ENCODE peak calls at places on chromosomes 1 and 21, in eight cellular contexts. One of them, this sample, is unnamed.
A peak's percentile ranks its signal among the peaks of the same experiment; 100 is the strongest.

GRCh38 chr1:66540434-66541032 is 6.6 kb downstream of the SGIP1 start:
- DNase-seq in MM.1S: no peak
- DNase-seq in activated CD8-positive, alpha-beta T cell treated with anti-CD3 and anti-CD28 coated beads for 36 hours: no peak
- DNase-seq in NCI-H446: no peak
- DNase-seq in effector memory CD4-positive, alpha-beta T cell: no peak
- DNase-seq in HFF-Myc: no peak
- DNase-seq in Peyer's patch: no peak
- DNase-seq in HuH-7.5: no peak
- DNase-seq in this sample: no peak

GRCh38 chr1:21552715-21553114 is 43.5 kb downstream of the ALPL start:
- DNase-seq in MM.1S: no peak
- DNase-seq in activated CD8-positive, alpha-beta T cell treated with anti-CD3 and anti-CD28 coated beads for 36 hours: no peak
- DNase-seq in NCI-H446: no peak
- DNase-seq in effector memory CD4-positive, alpha-beta T cell: no peak
- DNase-seq in HFF-Myc: no peak
- DNase-seq in Peyer's patch: no peak
- DNase-seq in HuH-7.5: no peak
- DNase-seq in this sample: no peak

GRCh38 chr1:212467843-212468482 is 35.2 kb downstream of the NENF start:
- DNase-seq in MM.1S: no peak
- DNase-seq in activated CD8-positive, alpha-beta T cell treated with anti-CD3 and anti-CD28 coated beads for 36 hours: peak; percentile 37
- DNase-seq in NCI-H446: no peak
- DNase-seq in effector memory CD4-positive, alpha-beta T cell: no peak
- DNase-seq in HFF-Myc: no peak
- DNase-seq in Peyer's patch: no peak
- DNase-seq in HuH-7.5: no peak
- DNase-seq in this sample: peak; percentile 26

GRCh38 chr1:24639881-24640280 is 3.2 kb upstream of the SRRM1 start:
- DNase-seq in MM.1S: no peak
- DNase-seq in activated CD8-positive, alpha-beta T cell treated with anti-CD3 and anti-CD28 coated beads for 36 hours: no peak
- DNase-seq in NCI-H446: no peak
- DNase-seq in effector memory CD4-positive, alpha-beta T cell: no peak
- DNase-seq in HFF-Myc: no peak
- DNase-seq in Peyer's patch: no peak
- DNase-seq in HuH-7.5: no peak
- DNase-seq in this sample: no peak

GRCh38 chr1:205518616-205519540 is 14.4 kb downstream of the CDK18 start:
- DNase-seq in MM.1S: no peak
- DNase-seq in activated CD8-positive, alpha-beta T cell treated with anti-CD3 and anti-CD28 coated beads for 36 hours: no peak
- DNase-seq in NCI-H446: no peak
- DNase-seq in effector memory CD4-positive, alpha-beta T cell: no peak
- DNase-seq in HFF-Myc: no peak
- DNase-seq in Peyer's patch: no peak
- DNase-seq in HuH-7.5: no peak
- DNase-seq in this sample: no peak

GRCh38 chr1:167635233-167635648 is 5.2 kb downstream of the RCSD1 start:
- DNase-seq in MM.1S: no peak
- DNase-seq in activated CD8-positive, alpha-beta T cell treated with anti-CD3 and anti-CD28 coated beads for 36 hours: no peak
- DNase-seq in NCI-H446: no peak
- DNase-seq in effector memory CD4-positive, alpha-beta T cell: no peak
- DNase-seq in HFF-Myc: no peak
- DNase-seq in Peyer's patch: no peak
- DNase-seq in HuH-7.5: no peak
- DNase-seq in this sample: no peak

GRCh38 chr1:30232288-30232899 is 491.0 kb downstream of the MATN1 start:
- DNase-seq in MM.1S: peak; percentile 27
- DNase-seq in activated CD8-positive, alpha-beta T cell treated with anti-CD3 and anti-CD28 coated beads for 36 hours: peak; percentile 35
- DNase-seq in NCI-H446: no peak
- DNase-seq in effector memory CD4-positive, alpha-beta T cell: peak; percentile 14
- DNase-seq in HFF-Myc: no peak
- DNase-seq in Peyer's patch: no peak
- DNase-seq in HuH-7.5: peak; percentile 27
- DNase-seq in this sample: no peak

GRCh38 chr1:116334015-116334547 is 39.0 kb upstream of the ATP1A1 start:
- DNase-seq in MM.1S: no peak
- DNase-seq in activated CD8-positive, alpha-beta T cell treated with anti-CD3 and anti-CD28 coated beads for 36 hours: no peak
- DNase-seq in NCI-H446: no peak
- DNase-seq in effector memory CD4-positive, alpha-beta T cell: no peak
- DNase-seq in HFF-Myc: no peak
- DNase-seq in Peyer's patch: peak; percentile 65
- DNase-seq in HuH-7.5: no peak
- DNase-seq in this sample: peak; percentile 15

GRCh38 chr1:180343931-180344406 is 113.9 kb downstream of the LHX4 start:
- DNase-seq in MM.1S: peak; percentile 86
- DNase-seq in activated CD8-positive, alpha-beta T cell treated with anti-CD3 and anti-CD28 coated beads for 36 hours: no peak
- DNase-seq in NCI-H446: peak; percentile 66
- DNase-seq in effector memory CD4-positive, alpha-beta T cell: no peak
- DNase-seq in HFF-Myc: peak; percentile 17
- DNase-seq in Peyer's patch: no peak
- DNase-seq in HuH-7.5: no peak
- DNase-seq in this sample: no peak

GRCh38 chr1:8851060-8851459 is 27.4 kb downstream of the ENO1 start:
- DNase-seq in MM.1S: no peak
- DNase-seq in activated CD8-positive, alpha-beta T cell treated with anti-CD3 and anti-CD28 coated beads for 36 hours: no peak
- DNase-seq in NCI-H446: no peak
- DNase-seq in effector memory CD4-positive, alpha-beta T cell: no peak
- DNase-seq in HFF-Myc: no peak
- DNase-seq in Peyer's patch: no peak
- DNase-seq in HuH-7.5: no peak
- DNase-seq in this sample: no peak

GRCh38 chr1:164780863-164781262 is 221.9 kb downstream of the PBX1 start:
- DNase-seq in MM.1S: no peak
- DNase-seq in activated CD8-positive, alpha-beta T cell treated with anti-CD3 and anti-CD28 coated beads for 36 hours: no peak
- DNase-seq in NCI-H446: no peak
- DNase-seq in effector memory CD4-positive, alpha-beta T cell: no peak
- DNase-seq in HFF-Myc: peak; percentile 81
- DNase-seq in Peyer's patch: no peak
- DNase-seq in HuH-7.5: no peak
- DNase-seq in this sample: peak; percentile 32

GRCh38 chr1:163398980-163399379 is 77.2 kb downstream of the NUF2 start:
- DNase-seq in MM.1S: no peak
- DNase-seq in activated CD8-positive, alpha-beta T cell treated with anti-CD3 and anti-CD28 coated beads for 36 hours: no peak
- DNase-seq in NCI-H446: no peak
- DNase-seq in effector memory CD4-positive, alpha-beta T cell: no peak
- DNase-seq in HFF-Myc: no peak
- DNase-seq in Peyer's patch: no peak
- DNase-seq in HuH-7.5: no peak
- DNase-seq in this sample: no peak

GRCh38 chr1:37699147-37699546 is 6.8 kb downstream of the CDCA8 start:
- DNase-seq in MM.1S: no peak
- DNase-seq in activated CD8-positive, alpha-beta T cell treated with anti-CD3 and anti-CD28 coated beads for 36 hours: no peak
- DNase-seq in NCI-H446: no peak
- DNase-seq in effector memory CD4-positive, alpha-beta T cell: no peak
- DNase-seq in HFF-Myc: no peak
- DNase-seq in Peyer's patch: no peak
- DNase-seq in HuH-7.5: no peak
- DNase-seq in this sample: no peak

GRCh38 chr1:156233421-156234127 is 8.4 kb upstream of the BGLAP start:
- DNase-seq in MM.1S: no peak
- DNase-seq in activated CD8-positive, alpha-beta T cell treated with anti-CD3 and anti-CD28 coated beads for 36 hours: no peak
- DNase-seq in NCI-H446: no peak
- DNase-seq in effector memory CD4-positive, alpha-beta T cell: no peak
- DNase-seq in HFF-Myc: peak; percentile 29
- DNase-seq in Peyer's patch: no peak
- DNase-seq in HuH-7.5: no peak
- DNase-seq in this sample: no peak

GRCh38 chr21:17769049-17769845 is 49.9 kb downstream of the C21orf91 start:
- DNase-seq in MM.1S: no peak
- DNase-seq in activated CD8-positive, alpha-beta T cell treated with anti-CD3 and anti-CD28 coated beads for 36 hours: no peak
- DNase-seq in NCI-H446: no peak
- DNase-seq in effector memory CD4-positive, alpha-beta T cell: no peak
- DNase-seq in HFF-Myc: no peak
- DNase-seq in Peyer's patch: no peak
- DNase-seq in HuH-7.5: no peak
- DNase-seq in this sample: no peak

GRCh38 chr1:170700842-170701305 is 36.9 kb downstream of the PRRX1 start:
- DNase-seq in MM.1S: no peak
- DNase-seq in activated CD8-positive, alpha-beta T cell treated with anti-CD3 and anti-CD28 coated beads for 36 hours: no peak
- DNase-seq in NCI-H446: no peak
- DNase-seq in effector memory CD4-positive, alpha-beta T cell: no peak
- DNase-seq in HFF-Myc: no peak
- DNase-seq in Peyer's patch: no peak
- DNase-seq in HuH-7.5: no peak
- DNase-seq in this sample: no peak

GRCh38 chr1:158067651-158068050 is 74.2 kb downstream of the KIRREL1 start:
- DNase-seq in MM.1S: no peak
- DNase-seq in activated CD8-positive, alpha-beta T cell treated with anti-CD3 and anti-CD28 coated beads for 36 hours: no peak
- DNase-seq in NCI-H446: no peak
- DNase-seq in effector memory CD4-positive, alpha-beta T cell: no peak
- DNase-seq in HFF-Myc: no peak
- DNase-seq in Peyer's patch: no peak
- DNase-seq in HuH-7.5: no peak
- DNase-seq in this sample: no peak

GRCh38 chr1:24888971-24889670 is 41.0 kb downstream of the RUNX3 start:
- DNase-seq in MM.1S: no peak
- DNase-seq in activated CD8-positive, alpha-beta T cell treated with anti-CD3 and anti-CD28 coated beads for 36 hours: no peak
- DNase-seq in NCI-H446: no peak
- DNase-seq in effector memory CD4-positive, alpha-beta T cell: no peak
- DNase-seq in HFF-Myc: no peak
- DNase-seq in Peyer's patch: no peak
- DNase-seq in HuH-7.5: no peak
- DNase-seq in this sample: no peak

GRCh38 chr21:44955141-44955802 is 15.4 kb downstream of the SLX9 start:
- DNase-seq in MM.1S: no peak
- DNase-seq in activated CD8-positive, alpha-beta T cell treated with anti-CD3 and anti-CD28 coated beads for 36 hours: no peak
- DNase-seq in NCI-H446: no peak
- DNase-seq in effector memory CD4-positive, alpha-beta T cell: no peak
- DNase-seq in HFF-Myc: no peak
- DNase-seq in Peyer's patch: no peak
- DNase-seq in HuH-7.5: no peak
- DNase-seq in this sample: no peak

GRCh38 chr1:174800221-174800791 is 199.4 kb upstream of the CACYBP start:
- DNase-seq in MM.1S: no peak
- DNase-seq in activated CD8-positive, alpha-beta T cell treated with anti-CD3 and anti-CD28 coated beads for 36 hours: peak; percentile 19
- DNase-seq in NCI-H446: no peak
- DNase-seq in effector memory CD4-positive, alpha-beta T cell: no peak
- DNase-seq in HFF-Myc: no peak
- DNase-seq in Peyer's patch: peak; percentile 48
- DNase-seq in HuH-7.5: no peak
- DNase-seq in this sample: no peak

GRCh38 chr1:11069233-11069950 is 9.6 kb upstream of the SRM start:
- DNase-seq in MM.1S: no peak
- DNase-seq in activated CD8-positive, alpha-beta T cell treated with anti-CD3 and anti-CD28 coated beads for 36 hours: no peak
- DNase-seq in NCI-H446: no peak
- DNase-seq in effector memory CD4-positive, alpha-beta T cell: no peak
- DNase-seq in HFF-Myc: no peak
- DNase-seq in Peyer's patch: peak; percentile 13
- DNase-seq in HuH-7.5: no peak
- DNase-seq in this sample: no peak

GRCh38 chr1:229148041-229148671 is 122.8 kb upstream of the RAB4A start:
- DNase-seq in MM.1S: no peak
- DNase-seq in activated CD8-positive, alpha-beta T cell treated with anti-CD3 and anti-CD28 coated beads for 36 hours: no peak
- DNase-seq in NCI-H446: no peak
- DNase-seq in effector memory CD4-positive, alpha-beta T cell: no peak
- DNase-seq in HFF-Myc: no peak
- DNase-seq in Peyer's patch: peak; percentile 65
- DNase-seq in HuH-7.5: peak; percentile 63
- DNase-seq in this sample: no peak

GRCh38 chr1:207698822-207699483 is 52.9 kb upstream of the CD46 start:
- DNase-seq in MM.1S: peak; percentile 72
- DNase-seq in activated CD8-positive, alpha-beta T cell treated with anti-CD3 and anti-CD28 coated beads for 36 hours: peak; percentile 64
- DNase-seq in NCI-H446: peak; percentile 45
- DNase-seq in effector memory CD4-positive, alpha-beta T cell: no peak
- DNase-seq in HFF-Myc: peak; percentile 61
- DNase-seq in Peyer's patch: peak; percentile 66
- DNase-seq in HuH-7.5: no peak
- DNase-seq in this sample: peak; percentile 6

GRCh38 chr1:204127597-204128242 is 24.1 kb downstream of the ETNK2 start:
- DNase-seq in MM.1S: peak; percentile 28
- DNase-seq in activated CD8-positive, alpha-beta T cell treated with anti-CD3 and anti-CD28 coated beads for 36 hours: peak; percentile 35
- DNase-seq in NCI-H446: peak; percentile 79
- DNase-seq in effector memory CD4-positive, alpha-beta T cell: no peak
- DNase-seq in HFF-Myc: peak; percentile 59
- DNase-seq in Peyer's patch: no peak
- DNase-seq in HuH-7.5: peak; percentile 79
- DNase-seq in this sample: peak; percentile 80

GRCh38 chr1:83849191-83850061 is 149.5 kb downstream of the TTLL7 start:
- DNase-seq in MM.1S: no peak
- DNase-seq in activated CD8-positive, alpha-beta T cell treated with anti-CD3 and anti-CD28 coated beads for 36 hours: no peak
- DNase-seq in NCI-H446: no peak
- DNase-seq in effector memory CD4-positive, alpha-beta T cell: no peak
- DNase-seq in HFF-Myc: no peak
- DNase-seq in Peyer's patch: no peak
- DNase-seq in HuH-7.5: no peak
- DNase-seq in this sample: no peak

GRCh38 chr1:117613969-117614865 is 8.4 kb downstream of the TENT5C start:
- DNase-seq in MM.1S: peak; percentile 46
- DNase-seq in activated CD8-positive, alpha-beta T cell treated with anti-CD3 and anti-CD28 coated beads for 36 hours: no peak
- DNase-seq in NCI-H446: no peak
- DNase-seq in effector memory CD4-positive, alpha-beta T cell: no peak
- DNase-seq in HFF-Myc: no peak
- DNase-seq in Peyer's patch: peak; percentile 49
- DNase-seq in HuH-7.5: no peak
- DNase-seq in this sample: no peak

GRCh38 chr21:46564391-46564790 is 40.5 kb downstream of the S100B start:
- DNase-seq in MM.1S: no peak
- DNase-seq in activated CD8-positive, alpha-beta T cell treated with anti-CD3 and anti-CD28 coated beads for 36 hours: no peak
- DNase-seq in NCI-H446: no peak
- DNase-seq in effector memory CD4-positive, alpha-beta T cell: no peak
- DNase-seq in HFF-Myc: no peak
- DNase-seq in Peyer's patch: no peak
- DNase-seq in HuH-7.5: no peak
- DNase-seq in this sample: no peak

GRCh38 chr1:117821782-117822447 is 107.5 kb downstream of the GDAP2 start:
- DNase-seq in MM.1S: peak; percentile 8
- DNase-seq in activated CD8-positive, alpha-beta T cell treated with anti-CD3 and anti-CD28 coated beads for 36 hours: no peak
- DNase-seq in NCI-H446: no peak
- DNase-seq in effector memory CD4-positive, alpha-beta T cell: no peak
- DNase-seq in HFF-Myc: peak; percentile 98
- DNase-seq in Peyer's patch: no peak
- DNase-seq in HuH-7.5: no peak
- DNase-seq in this sample: peak; percentile 57

GRCh38 chr1:156838972-156839371 is 19.9 kb downstream of the INSRR start:
- DNase-seq in MM.1S: peak; percentile 43
- DNase-seq in activated CD8-positive, alpha-beta T cell treated with anti-CD3 and anti-CD28 coated beads for 36 hours: peak; percentile 64
- DNase-seq in NCI-H446: no peak
- DNase-seq in effector memory CD4-positive, alpha-beta T cell: peak; percentile 32
- DNase-seq in HFF-Myc: no peak
- DNase-seq in Peyer's patch: no peak
- DNase-seq in HuH-7.5: no peak
- DNase-seq in this sample: no peak

GRCh38 chr1:37556712-37557196 is at the start of gene DNALI1:
- DNase-seq in MM.1S: peak; percentile 31
- DNase-seq in activated CD8-positive, alpha-beta T cell treated with anti-CD3 and anti-CD28 coated beads for 36 hours: peak; percentile 47
- DNase-seq in NCI-H446: no peak
- DNase-seq in effector memory CD4-positive, alpha-beta T cell: no peak
- DNase-seq in HFF-Myc: no peak
- DNase-seq in Peyer's patch: peak; percentile 87
- DNase-seq in HuH-7.5: peak; percentile 54
- DNase-seq in this sample: peak; percentile 95

GRCh38 chr21:15066231-15066577 is 1.4 kb upstream of the NRIP1 start:
- DNase-seq in MM.1S: no peak
- DNase-seq in activated CD8-positive, alpha-beta T cell treated with anti-CD3 and anti-CD28 coated beads for 36 hours: no peak
- DNase-seq in NCI-H446: no peak
- DNase-seq in effector memory CD4-positive, alpha-beta T cell: no peak
- DNase-seq in HFF-Myc: no peak
- DNase-seq in Peyer's patch: no peak
- DNase-seq in HuH-7.5: no peak
- DNase-seq in this sample: no peak

GRCh38 chr21:45336535-45336810 is 48.8 kb upstream of the POFUT2 start:
- DNase-seq in MM.1S: no peak
- DNase-seq in activated CD8-positive, alpha-beta T cell treated with anti-CD3 and anti-CD28 coated beads for 36 hours: no peak
- DNase-seq in NCI-H446: no peak
- DNase-seq in effector memory CD4-positive, alpha-beta T cell: no peak
- DNase-seq in HFF-Myc: no peak
- DNase-seq in Peyer's patch: no peak
- DNase-seq in HuH-7.5: no peak
- DNase-seq in this sample: no peak

This sample was measured in T1000.